ENCODE peak calls at places on chromosomes 5 and 9, in four cellular contexts. D is A549, F is HT-29, X is LoVo. H is an unnamed sample.

GRCh38 chr9:125119643-125120286 is 23.6 kb downstream of the SCAI start:
- DNase-seq in F (no peak), D (no peak), X (no peak), H (no peak)

GRCh38 chr5:117497626-117498025 is 923.0 kb upstream of the SEMA6A start:
- DNase-seq in X (no peak), D (no peak), F (no peak), H (no peak)

GRCh38 chr5:62460578-62460983 is 48.0 kb downstream of the IPO11 start:
- DNase-seq in F (peak), D (peak), X (peak), H (peak)

GRCh38 chr5:14034991-14035390 is 90.5 kb upstream of the DNAH5 start:
- DNase-seq in D (no peak), F (no peak), X (no peak), H (no peak)

GRCh38 chr9:100355561-100355960 is 2.8 kb upstream of the TEX10 start:
- DNase-seq in X (no peak), D (no peak), F (no peak), H (no peak)

GRCh38 chr5:73496984-73497457 is 1.2 kb upstream of the BTF3 start:
- DNase-seq in X (peak), D (peak), F (peak), H (peak)

GRCh38 chr5:159409801-159410200 is 79.5 kb upstream of the IL12B start:
- DNase-seq in F (no peak), X (no peak), D (no peak), H (no peak)

GRCh38 chr9:120852240-120853018 is 9.7 kb upstream of the PSMD5 start:
- DNase-seq in F (no peak), D (no peak), X (no peak), H (peak)

GRCh38 chr5:39605966-39606591 is 181.3 kb upstream of the DAB2 start:
- DNase-seq in F (peak), X (no peak), D (peak), H (no peak)